ENCODE peak calls at places on chromosome 5, in four cellular contexts. E is H1, C is mesenchymal stem cell, F is IMR-90. N is an unnamed sample.

GRCh38 chr5:72788851-72789505 is 27.5 kb upstream of the TNPO1 start:
- DNase-seq in E (no peak), C (no peak), F (peak), N (no peak)

GRCh38 chr5:19874811-19875210 is 113.2 kb downstream of the CDH18 start:
- DNase-seq in E (no peak), C (no peak), F (no peak), N (no peak)

GRCh38 chr5:35822541-35822940 is 34.1 kb upstream of the IL7R start:
- DNase-seq in E (no peak), C (no peak), F (no peak), N (no peak)

GRCh38 chr5:143188083-143188482 is 215.4 kb downstream of the NR3C1 start:
- DNase-seq in E (no peak), C (no peak), F (no peak), N (no peak)

GRCh38 chr5:145345883-145346282 is 489.3 kb downstream of the PRELID2 start:
- DNase-seq in E (no peak), C (peak), F (peak), N (no peak)

GRCh38 chr5:32942225-32942989 is 231.3 kb downstream of the NPR3 start:
- DNase-seq in E (peak), C (peak), F (peak), N (no peak)

GRCh38 chr5:72149742-72150141 is 42.5 kb downstream of the MAP1B start:
- DNase-seq in E (no peak), C (no peak), F (no peak), N (no peak)

GRCh38 chr5:56515011-56515410 is 281.9 kb upstream of the ANKRD55 start:
- DNase-seq in E (no peak), C (no peak), F (no peak), N (no peak)

GRCh38 chr5:31954091-31954490 is 220.0 kb downstream of the GOLPH3 start:
- DNase-seq in E (no peak), C (no peak), F (no peak), N (no peak)

GRCh38 chr5:151310932-151311331 is 7.4 kb upstream of the SLC36A3 start:
- DNase-seq in E (no peak), C (no peak), F (no peak), N (no peak)

GRCh38 chr5:103667068-103667467 is 104.5 kb upstream of the NUDT12 start:
- DNase-seq in E (no peak), C (peak), F (peak), N (no peak)

GRCh38 chr5:29587806-29588205 is 1605.7 kb upstream of the CDH6 start:
- DNase-seq in E (no peak), C (no peak), F (no peak), N (no peak)

GRCh38 chr5:151741678-151742423 is 16.6 kb downstream of the ATOX1 start:
- DNase-seq in E (no peak), C (peak), F (peak), N (no peak)

GRCh38 chr5:52709171-52709925 is 78.4 kb upstream of the ITGA1 start:
- DNase-seq in E (no peak), C (peak), F (peak), N (no peak)

GRCh38 chr5:149014634-149015033 is 48.2 kb downstream of the SH3TC2 start:
- DNase-seq in E (no peak), C (peak), F (no peak), N (no peak)

GRCh38 chr5:151896041-151896691 is 28.5 kb downstream of the GLRA1 start:
- DNase-seq in E (no peak), C (peak), F (peak), N (no peak)

GRCh38 chr5:68953151-68953884 is 140.5 kb upstream of the SLC30A5 start:
- DNase-seq in E (no peak), C (no peak), F (no peak), N (no peak)

GRCh38 chr5:100584069-100584468 is 48.9 kb downstream of the FAM174A start:
- DNase-seq in E (no peak), C (no peak), F (no peak), N (no peak)

GRCh38 chr5:42720242-42720641 is 36.4 kb upstream of the CCDC152 start:
- DNase-seq in E (no peak), C (peak), F (no peak), N (no peak)

GRCh38 chr5:154242964-154243376 is 52.4 kb downstream of the GALNT10 start:
- DNase-seq in E (no peak), C (no peak), F (no peak), N (no peak)

GRCh38 chr5:171226096-171226495 is 83.0 kb upstream of the TLX3 start:
- DNase-seq in E (no peak), C (no peak), F (peak), N (no peak)

GRCh38 chr5:150181035-150181434 is 8.8 kb upstream of the SLC6A7 start:
- DNase-seq in E (no peak), C (peak), F (peak), N (no peak)

GRCh38 chr5:68289576-68289975 is 74.0 kb downstream of the PIK3R1 start:
- DNase-seq in E (no peak), C (peak), F (no peak), N (no peak)

GRCh38 chr5:44943637-44944036 is 134.9 kb downstream of the MRPS30 start:
- DNase-seq in E (no peak), C (peak), F (no peak), N (no peak)

GRCh38 chr5:124825250-124825982 is 79.0 kb upstream of the ZNF608 start:
- DNase-seq in E (no peak), C (no peak), F (no peak), N (no peak)

GRCh38 chr5:64210866-64211265 is 45.2 kb downstream of the RNF180 start:
- DNase-seq in E (no peak), C (peak), F (peak), N (no peak)

GRCh38 chr5:149212203-149212951 is 59.3 kb upstream of the AFAP1L1 start:
- DNase-seq in E (no peak), C (peak), F (peak), N (no peak)

GRCh38 chr5:141493500-141494422 is 4.9 kb downstream of the PCDHGC5 start:
- DNase-seq in E (no peak), C (no peak), F (peak), N (no peak)

GRCh38 chr5:141495456-141495811 is 6.6 kb downstream of the PCDHGC5 start:
- DNase-seq in E (no peak), C (no peak), F (no peak), N (no peak)

GRCh38 chr5:141496038-141496437 is 7.2 kb downstream of the PCDHGC5 start:
- DNase-seq in E (no peak), C (no peak), F (no peak), N (no peak)

GRCh38 chr5:141492168-141492885 is 3.4 kb downstream of the PCDHGC5 start:
- DNase-seq in E (no peak), C (no peak), F (no peak), N (no peak)

GRCh38 chr5:141494761-141495455 is 6.0 kb downstream of the PCDHGC5 start:
- DNase-seq in E (no peak), C (peak), F (peak), N (no peak)
- H4K8ac ChIP-seq in E (no peak), C (peak), F (no peak), N (no peak)

DNA sequence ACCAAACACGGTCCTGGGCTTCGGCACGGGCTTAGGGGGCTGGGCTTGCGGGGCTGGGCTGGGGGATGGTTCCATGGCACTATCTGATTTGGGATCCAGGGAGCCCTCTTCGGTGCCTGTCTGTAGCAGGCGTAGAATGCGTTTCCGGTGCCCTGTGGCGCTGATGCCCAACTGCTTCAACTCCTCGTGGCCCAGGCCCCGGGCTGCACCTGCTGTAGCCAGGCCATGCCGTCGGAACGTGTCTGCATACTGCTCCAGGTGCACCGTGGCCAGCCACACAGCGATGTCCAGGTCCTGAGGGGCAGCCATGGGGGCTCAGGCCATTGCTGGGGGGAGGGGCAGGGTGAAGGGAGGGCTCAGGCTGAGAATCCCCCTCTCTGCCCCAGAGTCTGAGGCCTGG is 1.9 kb downstream of the ARAP3 start:
- DNase-seq in E (no peak), C (no peak), F (no peak), N (no peak)
- H3K18ac ChIP-seq in E (peak), C (no peak), F (no peak), N (peak)

GRCh38 chr5:95624368-95624767 is 4.5 kb downstream of the GPR150 start:
- DNase-seq in E (no peak), C (no peak), F (no peak), N (no peak)

GRCh38 chr5:95620870-95621838 is 1.3 kb downstream of the GPR150 start:
- DNase-seq in E (peak), C (peak), F (no peak), N (peak)

GRCh38 chr5:95620030-95620869 is at the start of gene GPR150:
- DNase-seq in E (peak), C (peak), F (peak), N (peak)

GRCh38 chr5:95623706-95624105 is 3.8 kb downstream of the GPR150 start:
- DNase-seq in E (no peak), C (no peak), F (no peak), N (no peak)

GRCh38 chr5:95621839-95622629 is 2.1 kb downstream of the GPR150 start:
- DNase-seq in E (no peak), C (no peak), F (no peak), N (no peak)
- H3K27ac ChIP-seq in E (no peak), C (no peak), F (no peak), N (no peak)

GRCh38 chr5:169762338-169763095 is 125.4 kb downstream of the DOCK2 start:
- DNase-seq in E (no peak), C (peak), F (peak), N (no peak)
- H4K8ac ChIP-seq in E (no peak), C (no peak), F (peak), N (no peak)

GRCh38 chr5:134142806-134143205 is 28.3 kb downstream of the TCF7 start:
- DNase-seq in E (peak), C (no peak), F (no peak), N (no peak)
- H3K18ac ChIP-seq in E (no peak), C (no peak), F (no peak), N (no peak)

DNA sequence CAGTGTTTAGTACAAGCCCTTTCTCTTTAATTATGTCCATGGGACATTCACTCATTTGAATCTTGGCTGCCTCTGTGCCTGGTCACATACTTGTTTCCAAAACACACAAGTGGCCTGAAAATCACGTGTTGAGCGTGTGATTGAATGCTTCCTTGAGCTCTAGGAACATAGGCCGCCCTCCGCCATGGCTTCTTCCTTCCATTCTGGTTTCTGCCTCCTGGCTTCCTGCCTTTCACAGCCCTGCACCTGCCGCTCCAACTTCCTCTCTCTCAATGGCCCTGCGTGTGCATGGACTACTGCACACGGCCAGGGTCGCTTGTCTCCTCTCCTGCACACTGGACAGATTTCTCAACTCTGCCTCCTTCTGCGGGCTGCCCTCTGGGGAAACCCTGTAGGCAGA is 111.1 kb upstream of the RETREG1 start:
- DNase-seq in E (no peak), C (no peak), F (no peak), N (no peak)
- H3K27ac ChIP-seq in E (peak), C (no peak), F (no peak), N (peak)

N was measured in neuronal stem cell.